ENCODE peak calls at places on chromosome 5, in four cellular contexts. E is AG04449, H is fibroblast of the aortic adventitia, R is tibial nerve. U is an unnamed sample.
A peak's percentile ranks its signal among the peaks of the same experiment; 100 is the strongest.

GRCh38 chr5:1983919-1984695 is 101.4 kb upstream of the IRX4 start:
- DNase-seq in E (no peak), H (no peak), R (no peak), U (no peak)

GRCh38 chr5:77629553-77630245 is 8.8 kb downstream of the OTP start:
- DNase-seq in E (no peak), H (no peak), R (no peak), U (no peak)

GRCh38 chr5:136249678-136250266 is 56.8 kb upstream of the SMIM32 start:
- DNase-seq in E (peak; percentile 41), H (peak; percentile 79), R (peak; percentile 20), U (peak; percentile 67)

GRCh38 chr5:42830924-42831323 is 19.2 kb upstream of the SELENOP start:
- DNase-seq in E (no peak), H (no peak), R (no peak), U (no peak)

GRCh38 chr5:54517174-54517511 is 416 bp upstream of the SNX18 start:
- DNase-seq in E (no peak), H (no peak), R (no peak), U (no peak)

GRCh38 chr5:122300374-122300773 is 11.7 kb upstream of the SNCAIP start:
- DNase-seq in E (no peak), H (no peak), R (no peak), U (no peak)

GRCh38 chr5:127040779-127041520 is 10.6 kb upstream of the MARCHF3 start:
- DNase-seq in E (no peak), H (no peak), R (no peak), U (no peak)

GRCh38 chr5:531101-531748 is 7.0 kb upstream of the SLC9A3 start:
- DNase-seq in E (no peak), H (no peak), R (no peak), U (no peak)

GRCh38 chr5:78245126-78245525 is 49.4 kb downstream of the AP3B1 start:
- DNase-seq in E (no peak), H (no peak), R (no peak), U (no peak)

GRCh38 chr5:32023816-32024215 is 150.3 kb downstream of the GOLPH3 start:
- DNase-seq in E (no peak), H (no peak), R (no peak), U (no peak)

GRCh38 chr5:15013654-15014463 is 142.3 kb upstream of the ANKH start:
- DNase-seq in E (no peak), H (peak; percentile 90), R (no peak), U (peak; percentile 17)

GRCh38 chr5:96745844-96746531 is 61.8 kb downstream of the ERAP1 start:
- DNase-seq in E (no peak), H (no peak), R (no peak), U (no peak)

GRCh38 chr5:95857185-95857945 is 34.8 kb upstream of the GLRX start:
- DNase-seq in E (no peak), H (peak; percentile 44), R (peak; percentile 77), U (no peak)

GRCh38 chr5:1209896-1210776 is 8.7 kb downstream of the SLC6A19 start:
- DNase-seq in E (no peak), H (no peak), R (no peak), U (no peak)

GRCh38 chr5:32574540-32575175 is 10.7 kb upstream of the SUB1 start:
- DNase-seq in E (no peak), H (no peak), R (no peak), U (no peak)

GRCh38 chr5:84478603-84479002 is 93.9 kb upstream of the EDIL3 start:
- DNase-seq in E (no peak), H (no peak), R (no peak), U (no peak)

GRCh38 chr5:138054863-138055558 is 22.1 kb upstream of the FAM13B start:
- DNase-seq in E (no peak), H (no peak), R (no peak), U (no peak)

GRCh38 chr5:178205010-178205748 is 846 bp downstream of the HNRNPAB start:
- DNase-seq in E (no peak), H (peak; percentile 65), R (peak; percentile 44), U (peak; percentile 72)

GRCh38 chr5:137286025-137286610 is 213.0 kb downstream of the SPOCK1 start:
- DNase-seq in E (no peak), H (peak; percentile 26), R (no peak), U (no peak)

GRCh38 chr5:137342764-137343163 is 156.4 kb downstream of the SPOCK1 start:
- DNase-seq in E (no peak), H (peak; percentile 25), R (no peak), U (no peak)

GRCh38 chr5:156121834-156122386 is 205.1 kb upstream of the SGCD start:
- DNase-seq in E (no peak), H (no peak), R (no peak), U (no peak)

GRCh38 chr5:55225346-55225745 is 1.8 kb downstream of the MCIDAS start:
- DNase-seq in E (no peak), H (no peak), R (no peak), U (no peak)

GRCh38 chr5:37738057-37738691 is 101.7 kb downstream of the GDNF start:
- DNase-seq in E (peak; percentile 85), H (peak; percentile 90), R (no peak), U (no peak)

GRCh38 chr5:8700222-8700621 is 831.3 kb downstream of the MTRR start:
- DNase-seq in E (no peak), H (no peak), R (no peak), U (no peak)

GRCh38 chr5:146910239-146910638 is 31.7 kb upstream of the PPP2R2B start:
- DNase-seq in E (no peak), H (no peak), R (no peak), U (no peak)

GRCh38 chr5:146909496-146910068 is 31.0 kb upstream of the PPP2R2B start:
- DNase-seq in E (no peak), H (no peak), R (no peak), U (no peak)

GRCh38 chr5:146904890-146905289 is 26.3 kb upstream of the PPP2R2B start:
- DNase-seq in E (no peak), H (no peak), R (no peak), U (no peak)

GRCh38 chr5:146903789-146904188 is 25.2 kb upstream of the PPP2R2B start:
- DNase-seq in E (no peak), H (no peak), R (no peak), U (no peak)

DNA sequence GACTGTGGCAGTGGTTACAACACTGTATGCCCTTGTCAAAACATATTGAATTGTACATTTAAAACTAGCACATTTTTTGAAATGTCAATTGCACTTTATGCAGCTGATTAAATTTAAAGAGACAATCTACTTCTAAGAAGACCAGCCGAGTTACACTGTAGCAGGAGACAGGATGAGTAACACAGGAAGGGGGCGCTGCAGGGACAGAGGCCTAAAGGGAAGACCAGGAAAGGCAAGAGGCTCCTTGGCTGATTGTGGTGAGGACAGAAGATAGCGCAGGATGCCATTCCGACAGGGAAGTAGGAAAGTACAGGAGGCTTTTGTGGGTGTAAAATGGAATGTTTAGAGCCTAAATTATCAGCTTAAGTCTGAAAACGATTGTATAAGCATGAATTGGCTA is 28.2 kb upstream of the PPP2R2B start:
- DNase-seq in E (no peak), H (no peak), R (no peak), U (peak; percentile 34)
- TF ChIP-seq CTCF in E (no peak), H (no peak), R (no peak), U (peak; percentile 15)

GRCh38 chr5:68780299-68780960 is 313.4 kb upstream of the SLC30A5 start:
- DNase-seq in E (no peak), H (no peak), R (no peak), U (no peak)
- TF ChIP-seq CTCF in E (no peak), H (no peak), R (no peak), U (no peak)

DNA sequence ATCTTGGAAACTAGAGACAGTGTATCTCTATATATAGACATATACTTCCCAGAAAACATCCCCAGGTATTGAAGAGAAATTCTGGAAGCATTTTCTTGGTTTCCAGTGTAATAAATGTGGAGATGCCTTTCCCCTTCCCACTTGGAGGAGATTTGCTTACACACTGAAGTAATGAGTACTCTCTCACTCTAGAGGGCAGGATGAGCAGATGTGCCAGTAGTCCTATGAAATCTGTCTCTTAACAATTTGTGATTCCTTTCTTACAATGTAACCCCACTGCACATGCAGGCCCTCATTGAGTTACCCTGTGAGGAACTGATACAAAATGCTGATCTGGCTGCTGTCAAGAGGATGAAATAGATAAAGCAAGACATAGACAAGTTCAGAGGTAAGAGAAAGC is 567.2 kb downstream of the SLCO4C1 start:
- DNase-seq in E (no peak), H (no peak), R (no peak), U (no peak)
- TF ChIP-seq CTCF in E (no peak), H (no peak), R (no peak), U (no peak)

GRCh38 chr5:141757402-141757801 is 75.4 kb upstream of the ARAP3 start:
- DNase-seq in E (no peak), H (peak; percentile 45), R (no peak), U (peak; percentile 57)
- TF ChIP-seq CTCF in E (peak; percentile 61), H (peak; percentile 67), R (no peak), U (no peak)

GRCh38 chr5:142360607-142361120 is 35.8 kb upstream of the SPRY4 start:
- DNase-seq in E (no peak), H (peak; percentile 36), R (no peak), U (no peak)

GRCh38 chr5:142366007-142366406 is 41.2 kb upstream of the SPRY4 start:
- DNase-seq in E (no peak), H (no peak), R (no peak), U (no peak)

GRCh38 chr5:142363619-142363963 is 38.8 kb upstream of the SPRY4 start:
- DNase-seq in E (no peak), H (no peak), R (no peak), U (no peak)

GRCh38 chr5:142368529-142368928 is 43.7 kb upstream of the SPRY4 start:
- DNase-seq in E (no peak), H (no peak), R (no peak), U (no peak)

DNA sequence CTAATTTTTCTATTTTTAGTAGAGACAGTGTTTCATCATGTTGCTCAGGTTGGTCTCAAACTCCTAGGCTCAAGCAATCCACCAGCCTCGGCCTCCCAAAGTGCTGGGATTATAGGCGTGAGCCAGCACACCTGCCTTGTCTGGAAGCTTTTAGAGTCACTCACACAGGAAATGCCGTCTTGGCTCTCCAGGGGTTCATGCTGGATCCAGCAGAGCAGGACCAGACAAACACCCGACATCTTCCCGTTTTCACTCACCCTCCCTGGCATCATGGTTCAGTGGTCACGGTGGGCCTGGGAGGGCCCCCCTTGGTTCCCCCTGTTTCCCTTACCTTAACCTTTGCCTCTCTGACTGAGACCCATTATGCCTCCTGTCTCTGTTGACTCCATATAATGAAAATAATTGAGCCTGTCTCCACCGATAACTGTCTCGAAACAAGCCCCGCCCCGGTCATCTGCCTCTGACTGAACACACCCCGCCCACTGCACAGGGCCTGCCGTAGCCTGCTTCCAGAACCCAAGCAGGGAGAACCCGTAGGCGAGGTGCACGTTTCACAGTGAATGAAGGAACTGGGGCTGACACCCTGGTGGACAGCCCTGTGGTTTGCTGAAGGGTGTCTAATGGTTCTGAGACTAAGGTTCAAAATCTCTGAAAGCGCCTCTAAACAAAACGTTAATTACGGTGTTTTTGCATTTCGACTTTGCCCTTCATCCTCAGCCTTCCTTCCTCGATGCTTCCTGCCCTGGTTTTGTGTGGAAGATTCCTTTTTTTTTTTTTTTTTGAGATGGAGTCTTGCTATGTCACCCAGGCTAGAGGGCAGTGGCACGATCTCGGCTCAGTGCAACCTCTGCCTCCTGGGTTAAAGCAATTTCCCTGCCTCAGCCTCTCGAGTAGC is 39.7 kb upstream of the SPRY4 start:
- DNase-seq in E (no peak), H (no peak), R (peak; percentile 78), U (no peak)
- TF ChIP-seq CTCF in E (no peak), H (no peak), R (no peak), U (no peak)